ENCODE peak calls at places on chromosome 7, in seven cellular contexts. One of them, this sample, is unnamed.

GRCh38 chr7:43039346-43039745 is 73.1 kb upstream of the HECW1 start:
- DNase-seq in Karpas-422: no peak
- DNase-seq in neural progenitor cell: no peak
- DNase-seq in colonic mucosa: no peak
- DNase-seq in GM23248: peak; percentile 72
- DNase-seq in mesendoderm: peak; percentile 94
- DNase-seq in H1: peak; percentile 47
- DNase-seq in this sample: no peak

GRCh38 chr7:96118449-96119001 is 203.4 kb downstream of the SLC25A13 start:
- DNase-seq in Karpas-422: no peak
- DNase-seq in neural progenitor cell: peak; percentile 15
- DNase-seq in colonic mucosa: no peak
- DNase-seq in GM23248: no peak
- DNase-seq in mesendoderm: peak; percentile 20
- DNase-seq in H1: no peak
- DNase-seq in this sample: no peak

GRCh38 chr7:81623251-81623855 is 146.5 kb downstream of the HGF start:
- DNase-seq in Karpas-422: no peak
- DNase-seq in neural progenitor cell: no peak
- DNase-seq in colonic mucosa: no peak
- DNase-seq in GM23248: peak; percentile 6
- DNase-seq in mesendoderm: no peak
- DNase-seq in H1: no peak
- DNase-seq in this sample: peak; percentile 34

GRCh38 chr7:151844080-151844827 is 32.7 kb downstream of the PRKAG2 start:
- DNase-seq in Karpas-422: no peak
- DNase-seq in neural progenitor cell: no peak
- DNase-seq in colonic mucosa: no peak
- DNase-seq in GM23248: peak; percentile 89
- DNase-seq in mesendoderm: no peak
- DNase-seq in H1: no peak
- DNase-seq in this sample: peak; percentile 77

GRCh38 chr7:73707045-73707631 is 12.3 kb downstream of the STX1A start:
- DNase-seq in Karpas-422: no peak
- DNase-seq in neural progenitor cell: no peak
- DNase-seq in colonic mucosa: peak; percentile 94
- DNase-seq in GM23248: no peak
- DNase-seq in mesendoderm: no peak
- DNase-seq in H1: peak; percentile 49
- DNase-seq in this sample: no peak

GRCh38 chr7:73966062-73966940 is 61.7 kb upstream of the ELN start:
- DNase-seq in Karpas-422: no peak
- DNase-seq in neural progenitor cell: no peak
- DNase-seq in colonic mucosa: peak; percentile 3
- DNase-seq in GM23248: peak; percentile 54
- DNase-seq in mesendoderm: no peak
- DNase-seq in H1: no peak
- DNase-seq in this sample: no peak

GRCh38 chr7:80218723-80219122 is 84.1 kb downstream of the GNAI1 start:
- DNase-seq in Karpas-422: no peak
- DNase-seq in neural progenitor cell: no peak
- DNase-seq in colonic mucosa: no peak
- DNase-seq in GM23248: peak; percentile 91
- DNase-seq in mesendoderm: no peak
- DNase-seq in H1: no peak
- DNase-seq in this sample: peak; percentile 95

GRCh38 chr7:51138121-51139085 is 178.2 kb downstream of the COBL start:
- DNase-seq in Karpas-422: peak; percentile 47
- DNase-seq in neural progenitor cell: no peak
- DNase-seq in colonic mucosa: no peak
- DNase-seq in GM23248: no peak
- DNase-seq in mesendoderm: no peak
- DNase-seq in H1: peak; percentile 24
- DNase-seq in this sample: no peak

GRCh38 chr7:19317461-19317860 is 172.2 kb upstream of the FERD3L start:
- DNase-seq in Karpas-422: no peak
- DNase-seq in neural progenitor cell: no peak
- DNase-seq in colonic mucosa: no peak
- DNase-seq in GM23248: peak; percentile 1
- DNase-seq in mesendoderm: no peak
- DNase-seq in H1: no peak
- DNase-seq in this sample: peak; percentile 9

GRCh38 chr7:153628825-153629224 is 423.4 kb upstream of the DPP6 start:
- DNase-seq in Karpas-422: no peak
- DNase-seq in neural progenitor cell: no peak
- DNase-seq in colonic mucosa: no peak
- DNase-seq in GM23248: no peak
- DNase-seq in mesendoderm: no peak
- DNase-seq in H1: no peak
- DNase-seq in this sample: no peak

GRCh38 chr7:85719981-85720963 is 533.4 kb upstream of the SEMA3D start:
- DNase-seq in Karpas-422: no peak
- DNase-seq in neural progenitor cell: no peak
- DNase-seq in colonic mucosa: no peak
- DNase-seq in GM23248: peak; percentile 89
- DNase-seq in mesendoderm: peak; percentile 23
- DNase-seq in H1: no peak
- DNase-seq in this sample: peak; percentile 43

GRCh38 chr7:136183981-136184380 is 206.8 kb upstream of the MTPN start:
- DNase-seq in Karpas-422: no peak
- DNase-seq in neural progenitor cell: peak; percentile 45
- DNase-seq in colonic mucosa: no peak
- DNase-seq in GM23248: peak; percentile 13
- DNase-seq in mesendoderm: peak; percentile 56
- DNase-seq in H1: no peak
- DNase-seq in this sample: peak; percentile 10

GRCh38 chr7:113652501-113652900 is 266.3 kb downstream of the PPP1R3A start:
- DNase-seq in Karpas-422: no peak
- DNase-seq in neural progenitor cell: no peak
- DNase-seq in colonic mucosa: no peak
- DNase-seq in GM23248: no peak
- DNase-seq in mesendoderm: no peak
- DNase-seq in H1: no peak
- DNase-seq in this sample: peak; percentile 11

GRCh38 chr7:151429232-151429554 is 10.7 kb downstream of the CRYGN start:
- DNase-seq in Karpas-422: no peak
- DNase-seq in neural progenitor cell: no peak
- DNase-seq in colonic mucosa: no peak
- DNase-seq in GM23248: no peak
- DNase-seq in mesendoderm: no peak
- DNase-seq in H1: no peak
- DNase-seq in this sample: no peak

GRCh38 chr7:35658602-35659201 is 36.2 kb downstream of the HERPUD2 start:
- DNase-seq in Karpas-422: no peak
- DNase-seq in neural progenitor cell: no peak
- DNase-seq in colonic mucosa: no peak
- DNase-seq in GM23248: no peak
- DNase-seq in mesendoderm: no peak
- DNase-seq in H1: no peak
- DNase-seq in this sample: no peak

GRCh38 chr7:73770002-73770859 is at the start of gene CLDN3:
- DNase-seq in Karpas-422: no peak
- DNase-seq in neural progenitor cell: peak; percentile 88
- DNase-seq in colonic mucosa: peak; percentile 95
- DNase-seq in GM23248: peak; percentile 40
- DNase-seq in mesendoderm: peak; percentile 83
- DNase-seq in H1: peak; percentile 92
- DNase-seq in this sample: no peak

GRCh38 chr7:56639173-56639746 is 493.0 kb downstream of the ZNF479 start:
- DNase-seq in Karpas-422: no peak
- DNase-seq in neural progenitor cell: no peak
- DNase-seq in colonic mucosa: no peak
- DNase-seq in GM23248: no peak
- DNase-seq in mesendoderm: no peak
- DNase-seq in H1: no peak
- DNase-seq in this sample: no peak

GRCh38 chr7:134485202-134485601 is 26.3 kb upstream of the AKR1B1 start:
- DNase-seq in Karpas-422: no peak
- DNase-seq in neural progenitor cell: no peak
- DNase-seq in colonic mucosa: no peak
- DNase-seq in GM23248: no peak
- DNase-seq in mesendoderm: no peak
- DNase-seq in H1: no peak
- DNase-seq in this sample: no peak

GRCh38 chr7:94357076-94357475 is 37.6 kb upstream of the COL1A2 start:
- DNase-seq in Karpas-422: no peak
- DNase-seq in neural progenitor cell: no peak
- DNase-seq in colonic mucosa: no peak
- DNase-seq in GM23248: peak; percentile 45
- DNase-seq in mesendoderm: no peak
- DNase-seq in H1: no peak
- DNase-seq in this sample: no peak
- H3K9ac ChIP-seq in Karpas-422: no peak overlapping the region
- H3K9ac ChIP-seq in neural progenitor cell: no peak overlapping the region
- H3K9ac ChIP-seq in colonic mucosa: no peak overlapping the region
- H3K9ac ChIP-seq in GM23248: no peak overlapping the region
- H3K9ac ChIP-seq in mesendoderm: no peak overlapping the region
- H3K9ac ChIP-seq in H1: no peak overlapping the region
- H3K9ac ChIP-seq in this sample: no peak overlapping the region

DNA sequence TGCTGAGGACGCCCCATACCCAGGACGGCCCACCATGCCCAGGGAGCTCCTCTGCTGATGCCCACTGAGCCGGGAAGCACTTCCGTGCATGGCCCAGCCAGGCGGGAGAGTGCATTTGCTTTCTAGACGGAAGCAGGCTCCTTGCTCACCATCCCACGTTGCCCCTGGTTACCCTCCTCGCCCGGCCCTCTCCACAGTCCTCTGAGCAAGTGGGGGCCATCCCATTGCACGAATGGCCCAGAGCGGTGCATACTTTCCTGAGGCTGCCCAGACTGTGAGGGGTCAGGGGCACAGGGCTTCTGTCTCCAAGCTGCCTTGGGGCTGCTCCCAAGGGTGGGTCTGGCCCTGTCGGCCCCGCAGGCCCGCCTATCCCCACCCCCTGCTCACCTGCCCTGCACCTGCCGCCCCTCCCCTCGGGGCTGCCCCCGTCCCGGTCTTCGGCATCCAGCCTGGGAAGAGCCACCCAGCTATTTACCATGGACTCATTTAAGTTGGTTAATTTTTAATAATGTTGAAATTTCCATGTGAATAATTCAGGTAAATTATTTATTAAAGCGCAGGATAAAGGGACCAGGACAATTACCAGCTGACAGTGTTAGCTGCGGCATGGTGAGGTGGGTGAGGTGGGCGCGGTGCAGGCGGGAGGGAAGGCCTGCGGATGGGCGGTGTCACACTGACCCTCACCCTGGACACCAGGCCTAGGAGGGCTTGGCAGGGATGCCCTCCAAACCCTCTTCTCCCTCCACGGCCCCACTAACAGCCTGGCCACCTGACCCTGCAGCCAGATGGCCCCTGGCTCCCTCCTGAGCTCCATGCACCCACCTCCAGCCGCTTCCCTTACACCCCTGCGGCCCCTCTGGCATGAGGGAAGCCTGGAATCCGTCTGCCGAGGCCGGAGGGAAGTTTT is 104.4 kb downstream of the MICALL2 start:
- DNase-seq in Karpas-422: no peak
- DNase-seq in neural progenitor cell: no peak
- DNase-seq in colonic mucosa: no peak
- DNase-seq in GM23248: no peak
- DNase-seq in mesendoderm: no peak
- DNase-seq in H1: no peak
- DNase-seq in this sample: no peak
- H3K9ac ChIP-seq in Karpas-422: no peak overlapping the region
- H3K9ac ChIP-seq in neural progenitor cell: no peak overlapping the region
- H3K9ac ChIP-seq in colonic mucosa: no peak overlapping the region
- H3K9ac ChIP-seq in GM23248: no peak overlapping the region
- H3K9ac ChIP-seq in mesendoderm: no peak overlapping the region
- H3K9ac ChIP-seq in H1: no peak overlapping the region
- H3K9ac ChIP-seq in this sample: no peak overlapping the region

GRCh38 chr7:99098317-99098823 is 45.5 kb downstream of the SMURF1 start:
- DNase-seq in Karpas-422: no peak
- DNase-seq in neural progenitor cell: no peak
- DNase-seq in colonic mucosa: no peak
- DNase-seq in GM23248: peak; percentile 25
- DNase-seq in mesendoderm: no peak
- DNase-seq in H1: no peak
- DNase-seq in this sample: no peak
- H3K9ac ChIP-seq in Karpas-422: no peak overlapping the region
- H3K9ac ChIP-seq in neural progenitor cell: no peak overlapping the region
- H3K9ac ChIP-seq in colonic mucosa: peak overlapping the region; percentile 29
- H3K9ac ChIP-seq in GM23248: peak overlapping the region; percentile 32
- H3K9ac ChIP-seq in mesendoderm: no peak overlapping the region
- H3K9ac ChIP-seq in H1: no peak overlapping the region
- H3K9ac ChIP-seq in this sample: no peak overlapping the region

GRCh38 chr7:69736411-69736810 is 138.1 kb downstream of the AUTS2 start:
- DNase-seq in Karpas-422: no peak
- DNase-seq in neural progenitor cell: no peak
- DNase-seq in colonic mucosa: no peak
- DNase-seq in GM23248: no peak
- DNase-seq in mesendoderm: no peak
- DNase-seq in H1: no peak
- DNase-seq in this sample: no peak

GRCh38 chr7:69735582-69735981 is 137.3 kb downstream of the AUTS2 start:
- DNase-seq in Karpas-422: no peak
- DNase-seq in neural progenitor cell: peak; percentile 10
- DNase-seq in colonic mucosa: no peak
- DNase-seq in GM23248: no peak
- DNase-seq in mesendoderm: no peak
- DNase-seq in H1: no peak
- DNase-seq in this sample: no peak

GRCh38 chr7:69739906-69740545 is 141.8 kb downstream of the AUTS2 start:
- DNase-seq in Karpas-422: peak; percentile 70
- DNase-seq in neural progenitor cell: peak; percentile 14
- DNase-seq in colonic mucosa: no peak
- DNase-seq in GM23248: peak; percentile 47
- DNase-seq in mesendoderm: peak; percentile 30
- DNase-seq in H1: no peak
- DNase-seq in this sample: no peak

GRCh38 chr7:69739182-69739581 is 140.9 kb downstream of the AUTS2 start:
- DNase-seq in Karpas-422: peak; percentile 79
- DNase-seq in neural progenitor cell: no peak
- DNase-seq in colonic mucosa: no peak
- DNase-seq in GM23248: no peak
- DNase-seq in mesendoderm: no peak
- DNase-seq in H1: no peak
- DNase-seq in this sample: no peak

DNA sequence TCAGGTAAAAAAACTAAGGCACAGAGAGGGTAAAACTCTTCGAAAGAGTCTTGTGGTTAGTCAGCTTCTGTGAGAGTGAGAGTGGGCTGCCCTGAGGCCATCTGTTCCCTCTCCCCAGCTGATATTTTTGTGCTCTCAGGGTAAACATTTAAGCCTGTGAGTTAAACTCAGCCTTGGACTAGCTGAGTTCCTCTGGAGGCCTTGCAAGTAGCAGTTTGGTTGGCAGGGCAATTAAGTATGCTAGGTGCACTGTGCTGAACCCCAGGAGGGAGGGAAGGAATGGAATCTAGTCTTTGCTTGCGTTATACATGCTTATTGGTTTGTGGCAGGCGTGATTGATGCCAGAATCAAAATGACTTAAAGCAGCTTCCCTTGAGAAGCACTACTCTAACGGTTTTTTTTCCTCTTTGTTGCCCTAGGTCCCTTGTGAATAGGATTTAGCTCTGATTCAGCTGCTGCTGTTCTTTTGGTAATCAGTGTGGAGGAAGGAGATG is 140.2 kb downstream of the AUTS2 start:
- DNase-seq in Karpas-422: peak; percentile 60
- DNase-seq in neural progenitor cell: peak; percentile 67
- DNase-seq in colonic mucosa: no peak
- DNase-seq in GM23248: no peak
- DNase-seq in mesendoderm: peak; percentile 51
- DNase-seq in H1: no peak
- DNase-seq in this sample: no peak
- H3K9ac ChIP-seq in Karpas-422: peak overlapping the region; percentile 2
- H3K9ac ChIP-seq in neural progenitor cell: no peak overlapping the region
- H3K9ac ChIP-seq in colonic mucosa: no peak overlapping the region
- H3K9ac ChIP-seq in GM23248: no peak overlapping the region
- H3K9ac ChIP-seq in mesendoderm: no peak overlapping the region
- H3K9ac ChIP-seq in H1: no peak overlapping the region
- H3K9ac ChIP-seq in this sample: no peak overlapping the region